ENCODE peak calls at places on chromosomes 16 and 17, in four cellular contexts. Y, S, Z and W are unnamed samples.
A peak's percentile ranks its signal among the peaks of the same experiment; 100 is the strongest.

GRCh38 chr16:1989209-1989825 is 453 bp upstream of the SYNGR3 start:
- DNase-seq in Y (no peak), S (peak; percentile 60), Z (no peak), W (no peak)

GRCh38 chr17:58358408-58359172 is 6.6 kb upstream of the SUPT4H1 start:
- DNase-seq in Y (no peak), S (no peak), Z (no peak), W (no peak)

GRCh38 chr17:57247261-57247660 is 9.1 kb upstream of the MSI2 start:
- DNase-seq in Y (no peak), S (no peak), Z (no peak), W (no peak)

GRCh38 chr17:82235775-82236141 is 6.9 kb downstream of the SLC16A3 start:
- DNase-seq in Y (no peak), S (no peak), Z (no peak), W (no peak)

GRCh38 chr17:75694536-75694935 is 26.7 kb upstream of the ITGB4 start:
- DNase-seq in Y (no peak), S (no peak), Z (no peak), W (no peak)

GRCh38 chr17:74831442-74832146 is 28.1 kb downstream of the GRIN2C start:
- DNase-seq in Y (no peak), S (no peak), Z (no peak), W (no peak)

GRCh38 chr17:78976907-78977680 is 2.6 kb downstream of the LGALS3BP start:
- DNase-seq in Y (no peak), S (no peak), Z (no peak), W (no peak)

GRCh38 chr17:29158096-29158495 is 22.1 kb downstream of the MYO18A start:
- DNase-seq in Y (no peak), S (no peak), Z (no peak), W (no peak)

GRCh38 chr17:78337244-78338109 is 22.4 kb downstream of the SOCS3 start:
- DNase-seq in Y (no peak), S (peak; percentile 36), Z (no peak), W (no peak)

GRCh38 chr16:81582655-81583441 is 138.2 kb downstream of the CMIP start:
- DNase-seq in Y (no peak), S (no peak), Z (no peak), W (no peak)

GRCh38 chr17:57245786-57246185 is 10.5 kb upstream of the MSI2 start:
- DNase-seq in Y (no peak), S (no peak), Z (no peak), W (no peak)

GRCh38 chr16:14672403-14672971 is 21.6 kb downstream of the PLA2G10 start:
- DNase-seq in Y (no peak), S (no peak), Z (no peak), W (no peak)

GRCh38 chr17:47697948-47698711 is 4.2 kb downstream of the TBKBP1 start:
- DNase-seq in Y (no peak), S (no peak), Z (no peak), W (no peak)